ENCODE peak calls at places on chromosomes 13 and 19, in five cellular contexts. One of them, this sample, is unnamed.

GRCh38 chr19:48445256-48445605 is 552 bp upstream of the GRWD1 start:
- DNase-seq in HepG2: peak
- DNase-seq in endothelial cell of umbilical vein: peak
- DNase-seq in ovary: no peak
- DNase-seq in mammary epithelial cell: peak
- DNase-seq in this sample: peak

GRCh38 chr13:22735381-22735995 is 445.3 kb upstream of the SGCG start:
- DNase-seq in mammary epithelial cell: no peak
- DNase-seq in ovary: no peak
- DNase-seq in endothelial cell of umbilical vein: no peak
- DNase-seq in HepG2: no peak
- DNase-seq in this sample: no peak

GRCh38 chr19:14530005-14530348 is 583 bp downstream of the TECR start:
- DNase-seq in HepG2: no peak
- DNase-seq in ovary: no peak
- DNase-seq in mammary epithelial cell: no peak
- DNase-seq in endothelial cell of umbilical vein: no peak
- DNase-seq in this sample: no peak

GRCh38 chr19:990746-991145 is 6.6 kb downstream of the WDR18 start:
- DNase-seq in endothelial cell of umbilical vein: no peak
- DNase-seq in mammary epithelial cell: no peak
- DNase-seq in ovary: peak
- DNase-seq in HepG2: no peak
- DNase-seq in this sample: no peak

GRCh38 chr13:53075356-53076041 is 46.9 kb downstream of the OLFM4 start:
- DNase-seq in mammary epithelial cell: no peak
- DNase-seq in ovary: no peak
- DNase-seq in endothelial cell of umbilical vein: no peak
- DNase-seq in HepG2: no peak
- DNase-seq in this sample: no peak

GRCh38 chr13:49084961-49085360 is 109.2 kb downstream of the FNDC3A start:
- DNase-seq in mammary epithelial cell: peak
- DNase-seq in ovary: no peak
- DNase-seq in HepG2: no peak
- DNase-seq in endothelial cell of umbilical vein: no peak
- DNase-seq in this sample: no peak

GRCh38 chr13:90171649-90172048 is 1175.8 kb upstream of the MIR17HG start:
- DNase-seq in endothelial cell of umbilical vein: no peak
- DNase-seq in HepG2: no peak
- DNase-seq in ovary: no peak
- DNase-seq in mammary epithelial cell: peak
- DNase-seq in this sample: no peak

GRCh38 chr19:1206733-1207301 is 1.2 kb downstream of the STK11 start:
- DNase-seq in ovary: peak
- DNase-seq in HepG2: no peak
- DNase-seq in mammary epithelial cell: no peak
- DNase-seq in endothelial cell of umbilical vein: no peak
- DNase-seq in this sample: no peak

GRCh38 chr13:77511552-77511951 is 24.0 kb upstream of the SCEL start:
- DNase-seq in ovary: no peak
- DNase-seq in endothelial cell of umbilical vein: peak
- DNase-seq in HepG2: no peak
- DNase-seq in mammary epithelial cell: no peak
- DNase-seq in this sample: no peak

GRCh38 chr19:52398091-52398461 is 427 bp downstream of the ZNF528 start:
- DNase-seq in endothelial cell of umbilical vein: no peak
- DNase-seq in HepG2: peak
- DNase-seq in mammary epithelial cell: no peak
- DNase-seq in ovary: no peak
- DNase-seq in this sample: no peak

GRCh38 chr13:45295536-45295935 is 45.4 kb downstream of the TPT1 start:
- DNase-seq in endothelial cell of umbilical vein: peak
- DNase-seq in HepG2: no peak
- DNase-seq in mammary epithelial cell: no peak
- DNase-seq in ovary: no peak
- DNase-seq in this sample: no peak

GRCh38 chr19:34217952-34218817 is 36.2 kb upstream of the GARRE1 start:
- DNase-seq in endothelial cell of umbilical vein: peak
- DNase-seq in ovary: no peak
- DNase-seq in HepG2: no peak
- DNase-seq in mammary epithelial cell: peak
- DNase-seq in this sample: peak

GRCh38 chr19:4297901-4298771 is 4.1 kb downstream of the TMIGD2 start:
- DNase-seq in mammary epithelial cell: no peak
- DNase-seq in endothelial cell of umbilical vein: no peak
- DNase-seq in HepG2: peak
- DNase-seq in ovary: no peak
- DNase-seq in this sample: no peak

GRCh38 chr13:72521965-72522661 is 205.3 kb downstream of the MZT1 start:
- DNase-seq in HepG2: no peak
- DNase-seq in mammary epithelial cell: no peak
- DNase-seq in endothelial cell of umbilical vein: peak
- DNase-seq in ovary: no peak
- DNase-seq in this sample: no peak

GRCh38 chr19:56687036-56687435 is 15.5 kb upstream of the ZNF835 start:
- DNase-seq in endothelial cell of umbilical vein: no peak
- DNase-seq in ovary: no peak
- DNase-seq in mammary epithelial cell: no peak
- DNase-seq in HepG2: no peak
- DNase-seq in this sample: no peak

GRCh38 chr13:57631607-57632275 is at the start of gene PCDH17:
- DNase-seq in mammary epithelial cell: no peak
- DNase-seq in ovary: peak
- DNase-seq in HepG2: no peak
- DNase-seq in endothelial cell of umbilical vein: peak
- DNase-seq in this sample: no peak

GRCh38 chr19:12202250-12202649 is 39.4 kb downstream of the ZNF136 start:
- DNase-seq in HepG2: peak
- DNase-seq in endothelial cell of umbilical vein: no peak
- DNase-seq in mammary epithelial cell: no peak
- DNase-seq in ovary: no peak
- DNase-seq in this sample: no peak

GRCh38 chr13:102702965-102703720 is 8.3 kb upstream of the METTL21C start:
- DNase-seq in mammary epithelial cell: no peak
- DNase-seq in HepG2: no peak
- DNase-seq in endothelial cell of umbilical vein: no peak
- DNase-seq in ovary: no peak
- DNase-seq in this sample: no peak

DNA sequence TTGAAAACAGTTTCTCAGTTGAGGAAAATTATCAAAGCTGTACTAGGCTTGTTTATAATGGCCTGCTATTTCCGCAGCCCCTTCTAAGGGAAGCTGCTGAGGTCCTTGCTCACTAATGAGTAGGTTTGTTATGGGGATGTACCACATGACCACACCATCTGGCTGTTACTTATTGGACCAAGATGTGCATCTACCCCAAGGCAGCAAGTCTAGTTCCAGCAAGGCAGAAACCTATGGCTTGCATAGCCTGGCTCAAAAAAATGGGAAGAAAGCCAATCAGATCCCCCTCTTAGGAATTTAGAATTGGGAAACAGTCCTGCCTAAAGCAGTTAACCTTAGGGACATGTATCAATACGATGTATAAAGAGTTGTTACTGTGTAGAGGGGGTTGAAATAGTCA is 186.5 kb upstream of the SPRY2 start:
- DNase-seq in endothelial cell of umbilical vein: peak
- DNase-seq in HepG2: no peak
- DNase-seq in mammary epithelial cell: no peak
- DNase-seq in ovary: no peak
- DNase-seq in this sample: no peak
- H3K27ac ChIP-seq in endothelial cell of umbilical vein: no peak
- H3K27ac ChIP-seq in HepG2: no peak
- H3K27ac ChIP-seq in mammary epithelial cell: no peak
- H3K27ac ChIP-seq in ovary: no peak
- H3K27ac ChIP-seq in this sample: no peak

GRCh38 chr19:38792250-38793111 is 3.5 kb downstream of the LGALS7B start:
- DNase-seq in ovary: no peak
- DNase-seq in HepG2: no peak
- DNase-seq in mammary epithelial cell: no peak
- DNase-seq in endothelial cell of umbilical vein: no peak
- DNase-seq in this sample: no peak
- H3K27ac ChIP-seq in ovary: no peak
- H3K27ac ChIP-seq in HepG2: no peak
- H3K27ac ChIP-seq in mammary epithelial cell: peak
- H3K27ac ChIP-seq in endothelial cell of umbilical vein: no peak
- H3K27ac ChIP-seq in this sample: peak

GRCh38 chr19:2207991-2208860 is 27.9 kb downstream of the PLEKHJ1 start:
- DNase-seq in ovary: no peak
- DNase-seq in endothelial cell of umbilical vein: peak
- DNase-seq in mammary epithelial cell: no peak
- DNase-seq in HepG2: no peak
- DNase-seq in this sample: no peak
- H3K27ac ChIP-seq in ovary: no peak
- H3K27ac ChIP-seq in endothelial cell of umbilical vein: no peak
- H3K27ac ChIP-seq in mammary epithelial cell: no peak
- H3K27ac ChIP-seq in HepG2: no peak
- H3K27ac ChIP-seq in this sample: no peak

GRCh38 chr19:18333680-18334079 is 6.7 kb upstream of the PGPEP1 start:
- DNase-seq in endothelial cell of umbilical vein: no peak
- DNase-seq in mammary epithelial cell: no peak
- DNase-seq in HepG2: no peak
- DNase-seq in ovary: no peak
- DNase-seq in this sample: no peak
- H3K27ac ChIP-seq in endothelial cell of umbilical vein: no peak
- H3K27ac ChIP-seq in mammary epithelial cell: no peak
- H3K27ac ChIP-seq in HepG2: peak
- H3K27ac ChIP-seq in ovary: no peak
- H3K27ac ChIP-seq in this sample: no peak

GRCh38 chr19:2268861-2269243 is 12.6 kb upstream of the JSRP1 start:
- DNase-seq in ovary: no peak
- DNase-seq in HepG2: no peak
- DNase-seq in mammary epithelial cell: no peak
- DNase-seq in endothelial cell of umbilical vein: no peak
- DNase-seq in this sample: no peak

GRCh38 chr19:2270157-2270571 is 11.8 kb downstream of the PEAK3 start:
- DNase-seq in HepG2: no peak
- DNase-seq in endothelial cell of umbilical vein: no peak
- DNase-seq in ovary: peak
- DNase-seq in mammary epithelial cell: no peak
- DNase-seq in this sample: no peak

GRCh38 chr19:2268480-2268830 is 12.2 kb upstream of the JSRP1 start:
- DNase-seq in mammary epithelial cell: no peak
- DNase-seq in ovary: no peak
- DNase-seq in HepG2: no peak
- DNase-seq in endothelial cell of umbilical vein: no peak
- DNase-seq in this sample: no peak

GRCh38 chr19:2269244-2270156 is 12.5 kb downstream of the PEAK3 start:
- DNase-seq in mammary epithelial cell: peak
- DNase-seq in HepG2: peak
- DNase-seq in endothelial cell of umbilical vein: peak
- DNase-seq in ovary: peak
- DNase-seq in this sample: peak

GRCh38 chr19:2266183-2266993 is 10.2 kb upstream of the JSRP1 start:
- DNase-seq in HepG2: peak
- DNase-seq in endothelial cell of umbilical vein: peak
- DNase-seq in ovary: peak
- DNase-seq in mammary epithelial cell: peak
- DNase-seq in this sample: no peak
- H3K27ac ChIP-seq in HepG2: peak
- H3K27ac ChIP-seq in endothelial cell of umbilical vein: no peak
- H3K27ac ChIP-seq in ovary: no peak
- H3K27ac ChIP-seq in mammary epithelial cell: no peak
- H3K27ac ChIP-seq in this sample: no peak

DNA sequence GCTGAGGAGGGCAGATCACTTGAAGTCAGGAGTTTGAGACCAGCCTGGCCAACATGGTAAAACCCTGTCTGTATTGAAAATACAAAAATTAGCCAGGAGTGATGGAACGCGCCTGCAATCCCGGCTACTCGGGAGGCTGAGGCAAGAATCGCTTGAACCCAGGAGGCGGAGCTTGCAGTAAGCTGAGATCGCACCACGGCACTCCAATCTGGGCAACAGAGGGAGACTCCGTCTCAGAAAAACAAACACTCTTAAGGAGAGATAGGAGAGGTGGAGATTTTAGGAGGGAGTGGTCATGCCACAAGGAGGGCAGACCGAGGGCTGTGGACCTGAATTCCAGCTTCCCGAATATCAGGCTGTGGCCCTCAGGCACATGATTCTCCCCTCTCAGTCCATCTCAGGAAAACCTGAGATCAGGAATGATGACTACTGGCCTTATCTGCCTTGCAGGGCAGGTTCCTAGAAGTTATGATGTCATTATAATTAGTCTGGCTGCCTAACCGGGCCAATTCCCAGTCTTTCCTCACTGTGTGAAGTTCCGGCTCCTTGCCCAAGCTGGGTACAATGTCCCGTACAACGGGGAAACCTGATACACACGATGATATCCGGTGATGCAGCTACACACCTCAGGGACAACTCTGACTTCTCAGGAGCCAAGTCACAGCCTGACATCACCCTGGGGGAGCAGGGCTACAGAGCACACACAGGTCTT is 2.5 kb downstream of the SLC35E1 start:
- DNase-seq in HepG2: no peak
- DNase-seq in mammary epithelial cell: peak
- DNase-seq in endothelial cell of umbilical vein: no peak
- DNase-seq in ovary: no peak
- DNase-seq in this sample: no peak
- H3K27ac ChIP-seq in HepG2: no peak
- H3K27ac ChIP-seq in mammary epithelial cell: peak
- H3K27ac ChIP-seq in endothelial cell of umbilical vein: no peak
- H3K27ac ChIP-seq in ovary: no peak
- H3K27ac ChIP-seq in this sample: peak

GRCh38 chr13:109762791-109763190 is 23.6 kb downstream of the IRS2 start:
- DNase-seq in endothelial cell of umbilical vein: no peak
- DNase-seq in HepG2: no peak
- DNase-seq in mammary epithelial cell: no peak
- DNase-seq in ovary: no peak
- DNase-seq in this sample: no peak
- H3K27ac ChIP-seq in endothelial cell of umbilical vein: no peak
- H3K27ac ChIP-seq in HepG2: no peak
- H3K27ac ChIP-seq in mammary epithelial cell: no peak
- H3K27ac ChIP-seq in ovary: no peak
- H3K27ac ChIP-seq in this sample: no peak

DNA sequence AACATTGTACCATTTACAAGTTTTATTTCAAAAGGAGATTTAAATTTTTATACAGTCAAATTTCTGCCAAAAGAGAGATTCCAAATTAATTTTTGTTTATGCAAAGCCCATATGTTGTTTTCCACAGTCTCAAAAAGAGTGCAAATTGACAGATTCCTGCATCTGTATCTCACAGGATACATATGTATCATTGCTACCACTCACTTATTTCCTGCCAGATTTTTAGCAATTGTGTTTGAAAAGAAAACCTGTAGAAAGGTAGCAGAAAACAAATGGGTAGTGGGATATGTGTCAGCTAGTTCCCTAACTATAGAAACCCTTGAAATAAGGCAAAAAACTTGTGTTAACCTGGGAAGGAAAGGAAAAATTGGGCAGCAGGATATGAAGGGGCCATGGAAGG is 46.2 kb downstream of the DGKH start:
- DNase-seq in endothelial cell of umbilical vein: peak
- DNase-seq in mammary epithelial cell: no peak
- DNase-seq in HepG2: no peak
- DNase-seq in ovary: no peak
- DNase-seq in this sample: no peak
- H3K27ac ChIP-seq in endothelial cell of umbilical vein: no peak
- H3K27ac ChIP-seq in mammary epithelial cell: no peak
- H3K27ac ChIP-seq in HepG2: no peak
- H3K27ac ChIP-seq in ovary: no peak
- H3K27ac ChIP-seq in this sample: no peak

This sample was measured in epithelial cell of prostate.